ENCODE peak calls at places on chromosomes 5 and 9, in six cellular contexts. One of them, this sample, is unnamed.

GRCh38 chr5:17123785-17124184 is 93.6 kb upstream of the BASP1 start:
- DNase-seq in right lobe of liver: no peak
- DNase-seq in H9: no peak
- DNase-seq in astrocyte: no peak
- DNase-seq in lower lobe of right lung: no peak
- DNase-seq in RWPE1: no peak
- DNase-seq in this sample: no peak

GRCh38 chr5:119290161-119290569 is 65.7 kb upstream of the TNFAIP8 start:
- DNase-seq in right lobe of liver: no peak
- DNase-seq in H9: no peak
- DNase-seq in astrocyte: peak; percentile 55
- DNase-seq in lower lobe of right lung: no peak
- DNase-seq in RWPE1: no peak
- DNase-seq in this sample: no peak

GRCh38 chr9:136854113-136854841 is 2.1 kb downstream of the MAMDC4 start:
- DNase-seq in right lobe of liver: peak; percentile 58
- DNase-seq in H9: no peak
- DNase-seq in astrocyte: no peak
- DNase-seq in lower lobe of right lung: no peak
- DNase-seq in RWPE1: no peak
- DNase-seq in this sample: no peak

GRCh38 chr9:89477395-89477794 is 20.5 kb downstream of the SEMA4D start:
- DNase-seq in right lobe of liver: no peak
- DNase-seq in H9: no peak
- DNase-seq in astrocyte: no peak
- DNase-seq in lower lobe of right lung: no peak
- DNase-seq in RWPE1: no peak
- DNase-seq in this sample: no peak

GRCh38 chr5:169003721-169004481 is 297.0 kb downstream of the SLIT3 start:
- DNase-seq in right lobe of liver: no peak
- DNase-seq in H9: no peak
- DNase-seq in astrocyte: no peak
- DNase-seq in lower lobe of right lung: no peak
- DNase-seq in RWPE1: no peak
- DNase-seq in this sample: no peak

GRCh38 chr9:69758981-69759477 is 782 bp downstream of the PTAR1 start:
- DNase-seq in right lobe of liver: no peak
- DNase-seq in H9: no peak
- DNase-seq in astrocyte: peak; percentile 12
- DNase-seq in lower lobe of right lung: no peak
- DNase-seq in RWPE1: no peak
- DNase-seq in this sample: no peak

GRCh38 chr9:134492281-134492691 is 149.3 kb upstream of the COL5A1 start:
- DNase-seq in right lobe of liver: no peak
- DNase-seq in H9: no peak
- DNase-seq in astrocyte: peak; percentile 63
- DNase-seq in lower lobe of right lung: no peak
- DNase-seq in RWPE1: no peak
- DNase-seq in this sample: no peak

GRCh38 chr9:109098960-109099308 is 20.8 kb downstream of the TMEM245 start:
- DNase-seq in right lobe of liver: no peak
- DNase-seq in H9: no peak
- DNase-seq in astrocyte: peak; percentile 49
- DNase-seq in lower lobe of right lung: no peak
- DNase-seq in RWPE1: no peak
- DNase-seq in this sample: no peak

GRCh38 chr9:124810513-124811355 is 33.8 kb downstream of the OLFML2A start:
- DNase-seq in right lobe of liver: peak; percentile 28
- DNase-seq in H9: peak; percentile 94
- DNase-seq in astrocyte: peak; percentile 92
- DNase-seq in lower lobe of right lung: no peak
- DNase-seq in RWPE1: peak; percentile 97
- DNase-seq in this sample: peak; percentile 78

GRCh38 chr5:156375895-156376495 is 49.0 kb downstream of the SGCD start:
- DNase-seq in right lobe of liver: no peak
- DNase-seq in H9: no peak
- DNase-seq in astrocyte: no peak
- DNase-seq in lower lobe of right lung: no peak
- DNase-seq in RWPE1: no peak
- DNase-seq in this sample: no peak

GRCh38 chr5:6592611-6593010 is 40.2 kb downstream of the NSUN2 start:
- DNase-seq in right lobe of liver: no peak
- DNase-seq in H9: no peak
- DNase-seq in astrocyte: no peak
- DNase-seq in lower lobe of right lung: no peak
- DNase-seq in RWPE1: peak; percentile 22
- DNase-seq in this sample: no peak

GRCh38 chr9:137021979-137022619 is 5.9 kb downstream of the ABCA2 start:
- DNase-seq in right lobe of liver: peak; percentile 96
- DNase-seq in H9: peak; percentile 98
- DNase-seq in astrocyte: no peak
- DNase-seq in lower lobe of right lung: peak; percentile 73
- DNase-seq in RWPE1: peak; percentile 95
- DNase-seq in this sample: peak; percentile 94

GRCh38 chr5:52985306-52985705 is 3.8 kb upstream of the ITGA2 start:
- DNase-seq in right lobe of liver: no peak
- DNase-seq in H9: no peak
- DNase-seq in astrocyte: no peak
- DNase-seq in lower lobe of right lung: no peak
- DNase-seq in RWPE1: peak; percentile 30
- DNase-seq in this sample: no peak

GRCh38 chr5:150217874-150218692 is 28.2 kb downstream of the SLC6A7 start:
- DNase-seq in right lobe of liver: peak; percentile 83
- DNase-seq in H9: peak; percentile 89
- DNase-seq in astrocyte: peak; percentile 42
- DNase-seq in lower lobe of right lung: peak; percentile 77
- DNase-seq in RWPE1: peak; percentile 91
- DNase-seq in this sample: peak; percentile 86

GRCh38 chr5:61327761-61328753 is 4.0 kb upstream of the ZSWIM6 start:
- DNase-seq in right lobe of liver: no peak
- DNase-seq in H9: no peak
- DNase-seq in astrocyte: peak; percentile 89
- DNase-seq in lower lobe of right lung: no peak
- DNase-seq in RWPE1: peak; percentile 58
- DNase-seq in this sample: peak; percentile 73

GRCh38 chr5:55988979-55989612 is 5.7 kb downstream of the IL6ST start:
- DNase-seq in right lobe of liver: no peak
- DNase-seq in H9: no peak
- DNase-seq in astrocyte: no peak
- DNase-seq in lower lobe of right lung: no peak
- DNase-seq in RWPE1: no peak
- DNase-seq in this sample: no peak

GRCh38 chr9:76759726-76760125 is 4.5 kb upstream of the PCA3 start:
- DNase-seq in right lobe of liver: no peak
- DNase-seq in H9: no peak
- DNase-seq in astrocyte: no peak
- DNase-seq in lower lobe of right lung: no peak
- DNase-seq in RWPE1: no peak
- DNase-seq in this sample: no peak

GRCh38 chr9:6008169-6008979 is 7.0 kb downstream of the RANBP6 start:
- DNase-seq in right lobe of liver: peak; percentile 95
- DNase-seq in H9: peak; percentile 98
- DNase-seq in astrocyte: peak; percentile 98
- DNase-seq in lower lobe of right lung: peak; percentile 96
- DNase-seq in RWPE1: peak; percentile 78
- DNase-seq in this sample: peak; percentile 99

GRCh38 chr5:150583541-150584225 is 56.8 kb upstream of the SYNPO start:
- DNase-seq in right lobe of liver: no peak
- DNase-seq in H9: no peak
- DNase-seq in astrocyte: no peak
- DNase-seq in lower lobe of right lung: no peak
- DNase-seq in RWPE1: no peak
- DNase-seq in this sample: no peak

GRCh38 chr5:53820119-53820801 is 259.8 kb downstream of the NDUFS4 start:
- DNase-seq in right lobe of liver: no peak
- DNase-seq in H9: no peak
- DNase-seq in astrocyte: no peak
- DNase-seq in lower lobe of right lung: no peak
- DNase-seq in RWPE1: no peak
- DNase-seq in this sample: no peak

DNA sequence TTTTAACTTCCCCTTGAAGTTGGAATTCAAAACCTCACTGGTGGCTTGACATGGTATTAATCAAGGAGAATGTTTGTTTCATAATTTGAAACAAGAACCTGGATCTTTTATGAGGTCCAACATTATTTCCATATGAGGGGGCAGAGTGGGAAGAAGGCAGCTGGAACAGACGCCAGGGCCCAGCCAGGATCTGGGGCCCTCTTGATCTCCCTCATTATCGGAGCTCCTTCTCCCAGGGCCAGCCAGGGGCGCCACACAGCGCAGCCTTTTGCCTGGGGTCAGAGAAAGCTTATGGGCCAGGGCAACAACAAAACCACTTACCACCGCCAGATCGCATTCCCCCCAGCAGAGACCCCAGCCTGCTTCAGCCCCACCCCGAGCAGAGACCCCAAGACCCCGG is 27.1 kb upstream of the NKD2 start:
- DNase-seq in right lobe of liver: no peak
- DNase-seq in H9: peak; percentile 34
- DNase-seq in astrocyte: no peak
- DNase-seq in lower lobe of right lung: no peak
- DNase-seq in RWPE1: no peak
- DNase-seq in this sample: no peak
- H3K27ac ChIP-seq in right lobe of liver: no peak overlapping the region
- H3K27ac ChIP-seq in H9: no peak overlapping the region
- H3K27ac ChIP-seq in astrocyte: no peak overlapping the region
- H3K27ac ChIP-seq in lower lobe of right lung: no peak overlapping the region
- H3K27ac ChIP-seq in RWPE1: no peak overlapping the region
- H3K27ac ChIP-seq in this sample: no peak overlapping the region

GRCh38 chr5:65359569-65359968 is 122.2 kb downstream of the ADAMTS6 start:
- DNase-seq in right lobe of liver: no peak
- DNase-seq in H9: no peak
- DNase-seq in astrocyte: no peak
- DNase-seq in lower lobe of right lung: no peak
- DNase-seq in RWPE1: no peak
- DNase-seq in this sample: no peak

GRCh38 chr5:65366655-65367054 is 115.1 kb downstream of the ADAMTS6 start:
- DNase-seq in right lobe of liver: no peak
- DNase-seq in H9: no peak
- DNase-seq in astrocyte: no peak
- DNase-seq in lower lobe of right lung: no peak
- DNase-seq in RWPE1: no peak
- DNase-seq in this sample: no peak

GRCh38 chr5:65359981-65360380 is 121.7 kb downstream of the ADAMTS6 start:
- DNase-seq in right lobe of liver: no peak
- DNase-seq in H9: no peak
- DNase-seq in astrocyte: no peak
- DNase-seq in lower lobe of right lung: no peak
- DNase-seq in RWPE1: no peak
- DNase-seq in this sample: no peak

DNA sequence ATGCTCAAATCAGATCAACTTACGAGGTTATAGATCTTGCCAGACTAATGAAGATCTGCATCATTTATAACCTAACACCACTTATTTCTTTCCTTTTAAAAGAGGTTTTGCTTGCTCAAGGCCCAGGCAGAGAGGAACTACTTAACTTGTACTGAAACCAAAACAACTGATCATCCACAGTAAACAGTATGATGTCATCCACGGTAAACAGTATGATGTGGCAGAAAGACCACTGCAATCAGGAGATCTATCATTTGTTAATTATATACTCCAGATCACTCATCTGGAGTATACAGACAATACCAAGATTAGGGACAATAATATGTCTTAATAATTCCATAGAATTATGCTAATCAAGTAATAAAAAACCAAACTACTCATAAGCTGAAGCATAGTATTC is 116.8 kb downstream of the ADAMTS6 start:
- DNase-seq in right lobe of liver: no peak
- DNase-seq in H9: no peak
- DNase-seq in astrocyte: peak; percentile 12
- DNase-seq in lower lobe of right lung: no peak
- DNase-seq in RWPE1: no peak
- DNase-seq in this sample: no peak
- H3K27ac ChIP-seq in right lobe of liver: peak overlapping the region; percentile 0
- H3K27ac ChIP-seq in H9: no peak overlapping the region
- H3K27ac ChIP-seq in astrocyte: no peak overlapping the region
- H3K27ac ChIP-seq in lower lobe of right lung: no peak overlapping the region
- H3K27ac ChIP-seq in RWPE1: no peak overlapping the region
- H3K27ac ChIP-seq in this sample: no peak overlapping the region

DNA sequence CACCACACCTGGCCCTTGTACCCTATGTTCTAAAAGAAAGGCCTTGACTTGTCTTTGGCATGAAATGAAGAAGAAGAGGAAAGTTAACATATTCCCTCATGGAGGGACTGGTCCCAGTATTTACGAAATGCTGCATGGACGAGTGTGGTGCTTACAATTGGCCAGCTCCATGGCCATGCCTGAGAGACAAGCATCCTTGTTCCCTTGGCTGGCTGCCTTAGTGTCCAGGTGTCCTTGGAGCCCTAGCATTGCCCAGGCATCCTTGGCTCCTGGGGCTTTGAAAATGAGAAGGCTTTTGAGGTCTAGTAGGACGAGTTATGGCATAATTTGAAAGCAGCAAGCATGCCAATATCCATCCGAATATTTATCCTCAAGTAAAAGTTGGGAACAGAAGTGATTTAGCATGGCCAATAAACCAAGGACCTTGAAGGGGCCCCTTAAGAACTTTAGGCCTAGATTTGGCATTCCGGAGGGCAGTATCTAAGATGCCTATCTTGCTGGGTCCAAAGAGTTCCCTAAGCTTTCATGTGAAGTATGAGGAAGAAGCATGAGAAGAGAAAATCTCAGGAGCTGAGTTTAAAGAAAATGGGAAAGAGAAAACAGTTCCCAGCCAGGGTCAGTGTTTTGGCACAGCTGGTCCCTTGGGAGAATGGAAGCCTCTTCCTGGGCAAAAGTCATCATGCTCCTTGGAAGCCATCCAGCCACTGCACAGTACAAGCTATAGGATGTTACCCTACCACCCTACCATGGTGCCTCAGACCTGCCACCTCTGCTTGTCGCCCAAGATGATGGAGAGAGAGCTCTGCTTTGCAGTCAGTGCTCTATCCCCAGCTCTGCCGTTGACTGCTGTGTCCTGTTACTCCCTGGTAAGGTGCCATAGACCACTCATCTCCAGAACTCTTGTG is 91.0 kb downstream of the AOPEP start:
- DNase-seq in right lobe of liver: no peak
- DNase-seq in H9: no peak
- DNase-seq in astrocyte: no peak
- DNase-seq in lower lobe of right lung: no peak
- DNase-seq in RWPE1: no peak
- DNase-seq in this sample: no peak
- H3K27ac ChIP-seq in right lobe of liver: no peak overlapping the region
- H3K27ac ChIP-seq in H9: no peak overlapping the region
- H3K27ac ChIP-seq in astrocyte: no peak overlapping the region
- H3K27ac ChIP-seq in lower lobe of right lung: peak overlapping the region; percentile 74
- H3K27ac ChIP-seq in RWPE1: no peak overlapping the region
- H3K27ac ChIP-seq in this sample: peak overlapping the region; percentile 73

GRCh38 chr9:1771094-1771493 is 244.1 kb upstream of the SMARCA2 start:
- DNase-seq in right lobe of liver: no peak
- DNase-seq in H9: no peak
- DNase-seq in astrocyte: no peak
- DNase-seq in lower lobe of right lung: no peak
- DNase-seq in RWPE1: no peak
- DNase-seq in this sample: no peak

DNA sequence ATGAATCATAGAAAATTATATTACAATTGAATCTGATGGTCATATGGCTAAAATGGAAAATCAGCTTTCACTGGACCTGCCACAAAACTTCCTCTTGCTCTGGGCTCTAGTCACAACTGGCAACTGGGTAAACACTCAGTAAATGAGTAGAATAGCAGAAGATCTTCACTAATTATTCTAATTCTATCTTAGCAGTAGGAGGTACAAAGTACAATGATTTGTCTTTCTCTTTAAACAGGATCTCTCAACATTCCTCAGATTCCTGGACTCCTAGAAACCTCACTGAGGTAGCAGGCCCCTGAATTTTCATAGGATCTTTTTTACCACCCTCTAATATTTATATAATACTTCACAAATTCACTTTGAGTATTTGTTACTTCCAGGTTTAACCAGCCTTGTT is 239.9 kb upstream of the SMARCA2 start:
- DNase-seq in right lobe of liver: no peak
- DNase-seq in H9: no peak
- DNase-seq in astrocyte: no peak
- DNase-seq in lower lobe of right lung: no peak
- DNase-seq in RWPE1: no peak
- DNase-seq in this sample: no peak
- H3K27ac ChIP-seq in right lobe of liver: no peak overlapping the region
- H3K27ac ChIP-seq in H9: peak overlapping the region; percentile 82
- H3K27ac ChIP-seq in astrocyte: no peak overlapping the region
- H3K27ac ChIP-seq in lower lobe of right lung: no peak overlapping the region
- H3K27ac ChIP-seq in RWPE1: no peak overlapping the region
- H3K27ac ChIP-seq in this sample: no peak overlapping the region